ENCODE peak calls at places on chromosomes 7 and 10, in nine cellular contexts. A is H1, S is adrenal gland, M is uterus, C is transverse colon, E is erythroblast, B is ovary, G is Peyer's patch, Z is IMR-90. L is an unnamed sample.

GRCh38 chr10:99768430-99769011 is 13.9 kb upstream of the ABCC2 start:
- DNase-seq in A (no peak), S (no peak), M (no peak), C (no peak), E (no peak), B (no peak), G (no peak), Z (peak), L (no peak)

GRCh38 chr7:136637826-136638225 is 230.6 kb upstream of the CHRM2 start:
- DNase-seq in A (no peak), S (no peak), M (no peak), C (no peak), E (no peak), B (no peak), G (no peak), Z (no peak), L (no peak)

GRCh38 chr7:88759956-88760515 is 536 bp downstream of the ZNF804B start:
- DNase-seq in A (no peak), S (no peak), M (no peak), C (no peak), E (no peak), B (no peak), G (no peak), Z (no peak), L (no peak)

GRCh38 chr7:82020076-82020475 is 250.2 kb upstream of the HGF start:
- DNase-seq in A (no peak), S (no peak), M (no peak), C (no peak), E (peak), B (no peak), G (no peak), Z (no peak), L (no peak)

GRCh38 chr7:99839560-99840011 is 11.8 kb downstream of the CYP3A43 start:
- DNase-seq in A (peak), S (no peak), M (no peak), C (peak), E (peak), B (no peak), G (no peak), Z (no peak), L (no peak)

GRCh38 chr7:19294629-19295028 is 149.4 kb upstream of the FERD3L start:
- DNase-seq in A (no peak), S (no peak), M (no peak), C (no peak), E (no peak), B (no peak), G (no peak), Z (peak), L (no peak)

GRCh38 chr7:134500982-134501381 is 26.4 kb upstream of the AKR1B10 start:
- DNase-seq in A (no peak), S (no peak), M (no peak), C (no peak), E (no peak), B (no peak), G (no peak), Z (no peak), L (no peak)

GRCh38 chr7:100888988-100889760 is at the start of gene UFSP1:
- DNase-seq in A (peak), S (peak), M (no peak), C (no peak), E (no peak), B (no peak), G (peak), Z (no peak), L (no peak)

GRCh38 chr7:101169838-101170531 is 4.6 kb upstream of the VGF start:
- DNase-seq in A (peak), S (peak), M (peak), C (peak), E (peak), B (peak), G (peak), Z (peak), L (peak)

GRCh38 chr7:43135129-43135528 is 22.7 kb downstream of the HECW1 start:
- DNase-seq in A (no peak), S (no peak), M (no peak), C (no peak), E (no peak), B (no peak), G (no peak), Z (no peak), L (no peak)

GRCh38 chr7:27747969-27748368 is 8.0 kb downstream of the TAX1BP1 start:
- DNase-seq in A (no peak), S (no peak), M (no peak), C (no peak), E (no peak), B (no peak), G (no peak), Z (no peak), L (no peak)

GRCh38 chr7:4072161-4072925 is 609.8 kb upstream of the FOXK1 start:
- DNase-seq in A (peak), S (no peak), M (no peak), C (no peak), E (no peak), B (no peak), G (no peak), Z (no peak), L (no peak)

GRCh38 chr10:1289591-1289990 is 233.4 kb downstream of the WDR37 start:
- DNase-seq in A (peak), S (no peak), M (no peak), C (no peak), E (no peak), B (no peak), G (no peak), Z (no peak), L (no peak)

GRCh38 chr10:34235164-34235832 is 579.8 kb downstream of the PARD3 start:
- DNase-seq in A (no peak), S (no peak), M (no peak), C (no peak), E (no peak), B (no peak), G (no peak), Z (peak), L (peak)

GRCh38 chr7:44292876-44293560 is 32.4 kb downstream of the CAMK2B start:
- DNase-seq in A (peak), S (no peak), M (peak), C (peak), E (no peak), B (peak), G (no peak), Z (no peak), L (no peak)

GRCh38 chr7:70017371-70017770 is 419.1 kb downstream of the AUTS2 start:
- DNase-seq in A (no peak), S (no peak), M (no peak), C (no peak), E (no peak), B (no peak), G (no peak), Z (no peak), L (no peak)

GRCh38 chr7:131633342-131633843 is 77.0 kb upstream of the PODXL start:
- DNase-seq in A (no peak), S (no peak), M (peak), C (no peak), E (no peak), B (no peak), G (no peak), Z (peak), L (peak)

GRCh38 chr10:120586471-120586872 is 129.4 kb downstream of the PLPP4 start:
- DNase-seq in A (no peak), S (no peak), M (no peak), C (no peak), E (no peak), B (no peak), G (no peak), Z (no peak), L (no peak)

GRCh38 chr10:112769611-112770370 is 180.3 kb upstream of the TCF7L2 start:
- DNase-seq in A (no peak), S (no peak), M (no peak), C (no peak), E (no peak), B (no peak), G (no peak), Z (no peak), L (no peak)

GRCh38 chr7:5218564-5219360 is 28.7 kb downstream of the WIPI2 start:
- DNase-seq in A (no peak), S (peak), M (no peak), C (peak), E (no peak), B (peak), G (peak), Z (no peak), L (no peak)

GRCh38 chr10:133458710-133459453 is 5.1 kb downstream of the SCART1 start:
- DNase-seq in A (no peak), S (no peak), M (peak), C (no peak), E (no peak), B (peak), G (no peak), Z (peak), L (no peak)

GRCh38 chr7:134920026-134920758 is 66.1 kb upstream of the AGBL3 start:
- DNase-seq in A (no peak), S (no peak), M (no peak), C (no peak), E (no peak), B (no peak), G (no peak), Z (peak), L (no peak)

GRCh38 chr10:76190871-76191270 is 759.4 kb downstream of the LRMDA start:
- DNase-seq in A (no peak), S (no peak), M (no peak), C (no peak), E (no peak), B (no peak), G (no peak), Z (no peak), L (no peak)

GRCh38 chr10:88903715-88904114 is 23.7 kb downstream of the STAMBPL1 start:
- DNase-seq in A (no peak), S (no peak), M (no peak), C (peak), E (no peak), B (no peak), G (no peak), Z (no peak), L (no peak)

GRCh38 chr7:24982917-24983316 is 2.9 kb upstream of the OSBPL3 start:
- DNase-seq in A (no peak), S (no peak), M (no peak), C (no peak), E (peak), B (no peak), G (no peak), Z (no peak), L (no peak)

GRCh38 chr10:73730153-73730906 is 13.8 kb upstream of the SEC24C start:
- DNase-seq in A (peak), S (peak), M (peak), C (peak), E (peak), B (peak), G (peak), Z (peak), L (peak)
- TF ChIP-seq POLR2A in A (peak), S (no peak), M (peak), C (peak), E (peak), B (peak), G (peak), Z (peak), L (peak)

DNA sequence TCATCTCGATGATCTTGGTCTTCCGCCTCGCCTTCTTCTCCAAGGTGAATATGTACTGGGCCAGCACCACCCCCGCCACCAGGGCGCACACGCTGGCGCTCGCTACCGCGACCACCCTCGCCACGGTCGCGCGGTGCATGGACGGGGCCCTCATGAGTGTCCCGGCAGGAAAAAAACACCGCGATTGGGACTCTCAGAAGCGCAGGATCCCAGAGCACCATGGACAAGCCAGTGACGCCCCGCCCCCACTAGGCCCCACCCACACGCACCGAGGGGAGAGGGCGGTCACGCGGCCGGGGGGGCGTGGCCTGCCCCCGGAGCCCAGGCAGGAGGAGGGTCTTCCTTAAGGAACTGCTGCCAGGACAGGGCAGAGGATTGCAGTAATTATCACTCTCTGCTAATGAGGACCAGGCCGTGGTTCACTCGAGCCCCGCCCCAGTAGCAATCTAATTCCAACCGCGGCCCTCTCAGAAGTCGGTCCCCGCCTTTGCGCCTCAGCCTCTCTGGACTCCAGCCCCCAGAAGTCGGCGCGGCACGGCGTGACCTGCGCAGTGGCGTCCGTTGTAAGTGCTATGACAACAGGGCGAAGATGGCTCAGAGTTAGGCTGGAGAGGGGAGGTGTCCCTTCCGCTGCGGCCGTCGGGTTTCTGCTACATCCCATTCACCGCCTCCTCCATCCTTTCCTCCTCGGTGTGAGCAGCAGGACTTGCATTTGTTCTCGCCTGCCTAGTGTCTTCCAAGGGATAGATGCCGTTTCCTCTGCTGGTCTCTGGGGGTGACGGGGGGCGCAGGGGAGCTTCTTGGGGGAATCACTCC is at the start of gene BBS9:
- DNase-seq in A (peak), S (peak), M (peak), C (peak), E (peak), B (peak), G (peak), Z (peak), L (peak)
- TF ChIP-seq POLR2A in A (peak), S (no peak), M (peak), C (peak), E (peak), B (peak), G (peak), Z (no peak), L (peak)

DNA sequence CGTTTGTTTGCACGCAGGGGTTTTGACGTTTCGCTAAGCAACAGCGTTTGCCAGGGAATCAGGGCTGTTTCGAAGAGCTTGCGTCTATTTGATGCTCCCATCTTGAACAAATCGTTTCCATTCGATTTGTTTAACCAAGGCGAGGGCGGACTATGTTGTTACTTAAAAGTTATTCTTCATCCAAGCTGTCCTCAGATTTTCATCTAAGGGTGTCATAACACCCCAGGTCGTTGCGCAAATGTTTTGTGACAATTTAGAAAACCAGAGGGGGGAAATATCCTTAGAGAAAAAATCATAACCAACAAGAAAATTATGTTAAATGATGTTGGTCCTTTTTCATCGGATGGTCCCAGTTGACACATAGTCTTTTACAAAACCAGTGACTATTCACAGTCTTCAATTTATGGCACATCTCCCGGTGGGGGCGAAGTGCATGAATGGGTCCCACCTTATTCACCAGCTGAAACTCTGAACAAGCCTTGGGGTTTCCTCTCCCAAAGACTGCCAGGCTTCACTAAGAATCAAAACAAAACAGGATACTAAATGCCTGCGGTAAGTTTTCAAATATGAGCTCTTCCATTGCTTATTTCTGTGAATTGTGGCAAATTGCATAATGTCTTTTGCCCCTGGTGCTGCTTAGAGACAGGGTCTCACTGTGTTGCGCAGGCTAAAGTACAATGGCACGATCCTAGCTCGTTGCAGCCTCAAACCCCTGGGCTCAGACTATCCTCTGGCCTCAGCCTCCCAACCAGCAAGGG is 109.9 kb downstream of the REEP3 start:
- DNase-seq in A (no peak), S (no peak), M (no peak), C (no peak), E (no peak), B (peak), G (no peak), Z (peak), L (no peak)
- TF ChIP-seq POLR2A in A (no peak), S (no peak), M (no peak), C (no peak), E (no peak), B (no peak), G (no peak), Z (peak), L (no peak)

DNA sequence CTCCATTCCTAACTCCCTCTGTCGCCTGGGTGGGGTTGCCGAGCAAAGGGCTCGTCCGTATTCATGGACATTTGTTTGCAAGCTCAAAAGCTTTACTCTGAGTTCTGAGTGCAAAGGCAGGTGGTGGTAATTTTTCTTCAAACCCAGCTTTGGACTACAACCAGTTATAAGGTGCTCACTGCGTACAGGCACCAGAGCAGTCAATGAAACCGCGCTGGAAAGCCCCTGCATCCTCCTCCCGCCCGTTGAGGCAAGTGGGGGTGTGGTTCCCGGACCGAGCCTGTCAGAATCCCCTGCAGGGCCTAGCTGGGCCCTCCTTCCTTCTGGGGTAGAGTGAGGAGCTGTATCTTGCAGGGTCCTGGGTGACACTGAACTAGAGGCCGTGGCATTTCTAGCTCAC is 22.3 kb downstream of the AMZ1 start:
- DNase-seq in A (no peak), S (no peak), M (no peak), C (peak), E (no peak), B (no peak), G (no peak), Z (no peak), L (no peak)
- TF ChIP-seq POLR2A in A (no peak), S (no peak), M (no peak), C (no peak), E (no peak), B (no peak), G (no peak), Z (no peak), L (no peak)

GRCh38 chr7:106568002-106568679 is 92.8 kb downstream of the CCDC71L start:
- DNase-seq in A (no peak), S (no peak), M (no peak), C (no peak), E (no peak), B (no peak), G (no peak), Z (no peak), L (no peak)

GRCh38 chr7:106570146-106570545 is 90.8 kb downstream of the CCDC71L start:
- DNase-seq in A (no peak), S (no peak), M (no peak), C (no peak), E (peak), B (no peak), G (no peak), Z (no peak), L (no peak)

GRCh38 chr7:106569500-106569929 is 91.4 kb downstream of the CCDC71L start:
- DNase-seq in A (no peak), S (no peak), M (no peak), C (no peak), E (peak), B (no peak), G (no peak), Z (no peak), L (no peak)

GRCh38 chr7:106570948-106571418 is 90.0 kb downstream of the CCDC71L start:
- DNase-seq in A (no peak), S (no peak), M (no peak), C (no peak), E (no peak), B (no peak), G (no peak), Z (peak), L (no peak)

GRCh38 chr7:106568680-106569499 is 92.1 kb downstream of the CCDC71L start:
- DNase-seq in A (no peak), S (no peak), M (no peak), C (no peak), E (peak), B (no peak), G (no peak), Z (peak), L (no peak)
- TF ChIP-seq POLR2A in A (no peak), S (no peak), M (no peak), C (no peak), E (peak), B (no peak), G (no peak), Z (no peak), L (no peak)

DNA sequence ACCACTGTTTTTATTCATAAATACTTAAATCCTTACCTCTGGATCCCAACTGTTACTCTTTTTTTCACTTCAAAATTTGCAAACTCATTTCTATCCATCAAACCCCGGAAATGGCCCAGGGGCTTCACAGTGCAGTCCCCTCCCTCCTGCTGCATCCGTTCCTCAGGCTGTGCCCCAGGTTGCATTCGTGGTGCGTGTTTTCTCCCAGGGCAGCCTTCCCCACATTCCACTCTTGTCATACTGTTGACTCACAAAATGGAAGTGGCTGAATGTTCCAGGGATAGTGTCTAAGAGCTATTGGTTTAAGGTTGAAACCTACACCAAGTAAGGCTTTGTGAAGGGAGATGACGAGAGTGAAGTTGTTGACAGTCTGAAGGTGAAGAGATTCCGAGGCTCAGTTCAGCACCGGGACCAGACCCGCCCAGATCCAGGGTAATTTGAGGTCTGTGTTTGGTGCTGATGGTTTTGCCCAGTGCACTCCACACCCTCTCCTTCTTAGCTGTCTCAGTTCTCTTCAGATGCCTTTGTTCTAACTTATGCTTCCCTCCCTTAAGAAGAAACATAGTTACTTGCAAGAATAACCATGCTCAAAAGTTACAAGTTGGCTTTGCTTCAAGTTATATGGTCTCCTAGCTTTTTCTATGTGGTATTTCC is 7.7 kb downstream of the INSIG1 start:
- DNase-seq in A (no peak), S (no peak), M (no peak), C (no peak), E (no peak), B (no peak), G (no peak), Z (no peak), L (no peak)
- TF ChIP-seq POLR2A in A (no peak), S (no peak), M (no peak), C (no peak), E (peak), B (no peak), G (no peak), Z (no peak), L (no peak)

GRCh38 chr7:96709381-96710228 is at the start of gene SEM1:
- DNase-seq in A (peak), S (peak), M (peak), C (peak), E (peak), B (peak), G (peak), Z (peak), L (peak)
- TF ChIP-seq POLR2A in A (peak), S (no peak), M (peak), C (peak), E (peak), B (peak), G (no peak), Z (peak), L (peak)

L was measured in H54.